ENCODE peak calls at places on chromosomes 5 and 9, in six cellular contexts. F is GM12878, Y is H1, X is GM12891, A is K562, S is HepG2. E is an unnamed sample.

GRCh38 chr9:36862206-36863145 is 171.6 kb downstream of the PAX5 start:
- DNase-seq in F (no peak), Y (no peak), S (peak), A (peak), X (no peak), E (no peak)

GRCh38 chr5:43042626-43043399 is 2.7 kb upstream of the ANXA2R start:
- DNase-seq in X (peak), Y (no peak), S (no peak), F (peak), A (peak), E (no peak)

GRCh38 chr9:13719981-13720380 is 440.5 kb upstream of the MPDZ start:
- DNase-seq in X (no peak), S (no peak), F (no peak), A (no peak), Y (no peak), E (no peak)

GRCh38 chr5:119315516-119315949 is 40.3 kb upstream of the TNFAIP8 start:
- DNase-seq in X (peak), A (peak), Y (no peak), F (peak), S (peak), E (peak)

GRCh38 chr5:142013734-142014495 is 1.1 kb upstream of the GNPDA1 start:
- DNase-seq in S (peak), A (peak), X (no peak), Y (no peak), F (no peak), E (no peak)

GRCh38 chr5:148145916-148146315 is 22.4 kb upstream of the SPINK14 start:
- DNase-seq in A (no peak), Y (no peak), X (no peak), S (peak), F (no peak), E (no peak)

GRCh38 chr9:91908746-91909145 is 41.3 kb downstream of the ROR2 start:
- DNase-seq in S (no peak), X (no peak), Y (no peak), F (no peak), A (no peak), E (no peak)

GRCh38 chr9:24899463-24899862 is 353.8 kb upstream of the IZUMO3 start:
- DNase-seq in F (no peak), X (no peak), Y (no peak), A (no peak), S (no peak), E (no peak)

GRCh38 chr9:107484117-107484723 is 5.3 kb downstream of the KLF4 start:
- DNase-seq in X (no peak), F (peak), S (peak), Y (no peak), A (peak), E (no peak)

GRCh38 chr9:5596173-5596572 is 32.7 kb upstream of the RIC1 start:
- DNase-seq in A (no peak), F (no peak), S (no peak), X (no peak), Y (no peak), E (no peak)

GRCh38 chr9:71249729-71250317 is 128.4 kb upstream of the TRPM3 start:
- DNase-seq in Y (no peak), F (no peak), S (peak), A (peak), X (peak), E (no peak)

GRCh38 chr5:96807099-96807654 is 568 bp downstream of the ERAP1 start:
- DNase-seq in X (peak), F (no peak), Y (no peak), S (peak), A (peak), E (peak)

GRCh38 chr9:91417602-91418218 is 5.9 kb downstream of the NFIL3 start:
- DNase-seq in F (no peak), X (no peak), Y (no peak), A (no peak), S (no peak), E (no peak)

GRCh38 chr5:168360521-168361285 is 69.3 kb downstream of the WWC1 start:
- DNase-seq in A (no peak), F (no peak), S (no peak), Y (no peak), X (no peak), E (no peak)

GRCh38 chr9:38437193-38437823 is 13.1 kb upstream of the IGFBPL1 start:
- DNase-seq in A (no peak), X (no peak), F (no peak), S (peak), Y (no peak), E (no peak)

GRCh38 chr5:181114844-181115778 is 15.9 kb downstream of the OR2V1 start:
- DNase-seq in S (no peak), X (no peak), F (no peak), A (no peak), Y (no peak), E (no peak)

GRCh38 chr9:107142896-107143603 is 140.0 kb upstream of the RAD23B start:
- DNase-seq in F (no peak), A (no peak), Y (no peak), S (no peak), X (no peak), E (no peak)

GRCh38 chr5:2805080-2805479 is 53.6 kb upstream of the IRX2 start:
- DNase-seq in A (no peak), X (no peak), S (no peak), F (no peak), Y (peak), E (no peak)

GRCh38 chr9:89427621-89428221 is 70.2 kb downstream of the SEMA4D start:
- DNase-seq in F (no peak), S (no peak), X (no peak), Y (no peak), A (no peak), E (no peak)

GRCh38 chr5:126589536-126590297 is 5.3 kb downstream of the ALDH7A1 start:
- DNase-seq in A (no peak), S (no peak), Y (no peak), X (no peak), F (no peak), E (no peak)

GRCh38 chr5:16037121-16037520 is 142.5 kb downstream of the MARCHF11 start:
- DNase-seq in F (no peak), Y (no peak), X (no peak), S (no peak), A (no peak), E (no peak)

GRCh38 chr9:96258967-96259366 is 43.0 kb downstream of the HSD17B3 start:
- DNase-seq in A (no peak), X (no peak), Y (no peak), S (no peak), F (no peak), E (no peak)

GRCh38 chr9:93894691-93895079 is 60.5 kb downstream of the BARX1 start:
- DNase-seq in S (no peak), X (no peak), Y (no peak), F (no peak), A (no peak), E (no peak)

GRCh38 chr9:15227491-15227890 is 79.5 kb downstream of the TTC39B start:
- DNase-seq in S (no peak), F (no peak), X (no peak), A (no peak), Y (no peak), E (no peak)

GRCh38 chr5:179504600-179505396 is 45.6 kb upstream of the RUFY1 start:
- DNase-seq in F (no peak), A (no peak), Y (no peak), X (no peak), S (peak), E (no peak)

GRCh38 chr5:87121315-87122170 is 146.1 kb upstream of the RASA1 start:
- DNase-seq in A (no peak), F (peak), S (peak), X (no peak), Y (no peak), E (no peak)

GRCh38 chr5:174446988-174447387 is 277.4 kb upstream of the MSX2 start:
- DNase-seq in Y (no peak), A (no peak), S (no peak), F (no peak), X (no peak), E (no peak)

DNA sequence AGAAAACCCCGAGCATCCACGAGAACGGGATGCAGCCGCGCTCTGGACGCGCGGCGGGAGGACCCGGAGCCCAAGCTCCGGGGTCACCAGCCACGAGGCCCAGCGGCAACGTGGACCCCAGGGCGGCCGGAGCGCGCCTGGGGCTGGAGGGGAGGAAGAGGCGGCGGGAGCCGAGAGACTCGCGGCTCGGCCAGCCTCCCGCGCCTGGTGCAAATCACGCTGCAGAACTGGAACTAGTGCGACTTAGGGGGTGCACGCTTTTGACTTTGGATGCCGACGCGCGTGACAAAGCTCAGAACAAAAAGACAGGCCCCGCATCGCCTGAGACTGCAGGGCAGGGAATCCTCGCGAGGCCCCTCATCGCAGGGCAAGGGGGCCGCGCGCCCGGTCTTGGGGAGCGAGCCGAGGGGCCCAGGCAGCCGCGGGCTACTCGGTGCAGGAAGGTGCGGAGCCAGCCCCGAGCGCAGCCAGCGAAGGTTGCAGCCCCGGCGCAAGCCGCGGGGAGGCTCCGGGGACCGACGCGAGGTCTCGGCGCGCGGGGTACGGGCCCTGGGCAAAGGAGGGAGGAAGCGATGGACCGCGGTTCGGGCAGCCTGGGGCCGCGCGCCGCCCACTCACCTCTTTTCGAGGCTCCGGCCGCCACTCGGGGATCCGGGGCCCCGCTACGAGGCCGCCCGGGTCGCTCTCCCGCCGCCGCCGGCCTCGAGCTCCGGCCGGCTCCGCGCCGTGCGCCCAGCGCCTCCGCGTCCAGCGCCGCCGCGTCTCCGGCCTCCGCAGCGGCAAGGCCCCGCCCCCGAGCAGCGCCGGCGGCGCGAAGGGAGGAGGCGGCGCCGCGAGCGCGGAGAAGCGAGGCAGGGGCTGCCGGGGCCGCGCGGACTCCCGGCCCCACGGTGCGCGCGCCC is at the start of gene GOLM1:
- DNase-seq in F (no peak), A (peak), S (no peak), X (peak), Y (no peak), E (peak)
- TF ChIP-seq POLR2A in F (peak), A (no peak), S (no peak), X (no peak), Y (peak), E (peak)

GRCh38 chr9:30713279-30713678 is 1671.2 kb upstream of the ACO1 start:
- DNase-seq in Y (no peak), S (peak), A (no peak), F (no peak), X (no peak), E (no peak)
- TF ChIP-seq TAF1 in Y (no peak), S (no peak), A (no peak), F (no peak), X (no peak), E (no peak)

GRCh38 chr9:99261923-99262322 is 39.8 kb downstream of the SEC61B start:
- DNase-seq in Y (no peak), S (no peak), A (no peak), X (no peak), F (no peak), E (no peak)

GRCh38 chr9:99257723-99258364 is 35.8 kb downstream of the SEC61B start:
- DNase-seq in F (no peak), X (no peak), S (no peak), A (no peak), Y (no peak), E (no peak)

GRCh38 chr9:99262949-99263418 is 40.9 kb downstream of the SEC61B start:
- DNase-seq in F (peak), Y (no peak), X (no peak), A (no peak), S (no peak), E (no peak)

GRCh38 chr9:99255651-99256050 is 33.6 kb downstream of the SEC61B start:
- DNase-seq in Y (no peak), A (no peak), F (no peak), S (no peak), X (no peak), E (no peak)

DNA sequence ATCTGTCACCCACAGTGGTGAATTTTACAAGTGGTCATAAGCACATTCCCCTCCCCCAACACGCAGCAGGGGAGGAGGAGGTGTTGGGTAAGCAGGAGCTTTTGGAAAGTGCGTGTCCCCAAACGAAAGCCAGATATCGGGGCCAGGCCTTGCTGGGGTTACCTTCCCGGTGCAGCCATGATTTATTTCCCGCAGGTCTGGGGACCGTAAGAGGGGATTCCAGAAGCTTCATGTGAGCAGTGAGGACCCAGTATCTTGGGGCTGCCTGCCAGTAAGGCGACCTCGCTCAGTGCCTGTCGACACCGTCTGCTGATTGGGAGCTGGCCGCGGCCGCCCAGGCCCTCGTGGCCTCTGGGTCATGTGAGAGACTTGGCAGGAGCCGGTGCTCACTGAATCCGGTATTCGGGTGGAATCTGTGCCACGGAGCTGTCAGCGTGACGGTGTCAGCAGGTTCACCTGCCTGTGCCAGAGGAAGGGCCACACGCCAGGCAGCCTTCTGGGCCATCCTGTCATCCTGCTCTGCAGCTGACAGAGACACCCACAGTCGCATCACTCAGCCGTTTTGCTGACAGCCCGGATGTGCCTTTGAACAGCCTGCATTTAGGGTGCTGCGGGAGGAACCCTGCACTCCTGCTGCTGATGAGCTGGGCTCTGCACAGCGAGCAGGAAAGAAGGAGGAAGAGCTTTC is 37.3 kb downstream of the SEC61B start:
- DNase-seq in S (no peak), F (no peak), A (peak), X (no peak), Y (no peak), E (no peak)
- TF ChIP-seq POLR2A in S (no peak), F (peak), A (no peak), X (no peak), Y (no peak), E (no peak)

DNA sequence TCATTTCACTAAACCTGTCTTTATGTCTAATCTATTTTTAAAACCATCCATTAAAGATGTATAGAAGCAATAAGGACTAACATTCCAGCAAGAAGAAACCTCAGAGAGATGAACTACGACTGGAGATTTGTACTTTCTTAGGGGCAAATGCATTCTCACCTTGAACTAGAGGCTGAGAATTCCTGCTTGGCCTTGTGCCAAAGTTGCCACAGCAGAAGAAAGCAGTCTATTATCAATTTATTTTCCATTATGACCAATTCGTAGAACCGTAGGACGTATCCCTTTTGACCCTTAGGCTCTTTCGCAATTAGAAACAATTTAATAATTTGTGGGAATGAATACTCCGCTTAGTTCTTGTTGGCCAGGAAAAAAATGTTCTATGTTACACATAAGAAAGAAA is 1647.4 kb upstream of the CDH9 start:
- DNase-seq in Y (no peak), S (no peak), A (no peak), F (no peak), X (no peak), E (no peak)
- TF ChIP-seq TAF1 in Y (no peak), S (no peak), A (no peak), F (no peak), X (no peak), E (no peak)

GRCh38 chr9:134220311-134220710 is 55.9 kb upstream of the RNU6ATAC start:
- DNase-seq in F (no peak), Y (no peak), S (peak), X (no peak), A (peak), E (no peak)
- TF ChIP-seq POLR2A in F (no peak), Y (no peak), S (no peak), X (no peak), A (no peak), E (no peak)

DNA sequence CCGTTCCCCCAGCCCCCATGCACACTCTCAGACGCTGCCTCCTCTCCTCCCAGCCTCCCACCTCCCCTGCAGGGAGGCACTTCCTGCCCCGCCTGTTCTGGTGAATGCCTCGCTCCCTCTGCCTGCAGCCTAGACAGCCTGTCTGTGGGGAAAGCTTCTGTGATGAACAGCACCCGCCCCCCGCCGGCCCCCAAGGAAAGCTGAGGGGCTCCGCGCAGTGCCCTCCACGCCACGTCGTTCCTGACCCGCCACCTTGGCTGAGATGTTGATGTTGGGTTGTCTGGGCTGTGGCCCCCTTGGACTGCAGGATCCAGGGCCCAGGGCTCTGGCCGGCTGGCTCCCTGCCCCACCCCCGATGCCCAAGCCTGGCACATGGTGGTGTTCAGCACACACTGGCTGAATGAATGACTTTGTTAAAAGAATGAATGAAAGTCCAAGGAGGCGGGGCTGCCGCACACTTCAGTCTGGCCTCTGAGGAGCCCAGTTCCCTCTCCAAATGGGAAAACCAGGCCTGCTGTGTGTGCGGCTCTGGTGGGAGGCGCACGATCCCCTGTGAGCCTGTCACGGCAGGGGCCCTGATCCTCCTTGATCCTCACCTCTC is 2.1 kb upstream of the MYMK start:
- DNase-seq in A (no peak), X (no peak), F (no peak), Y (no peak), S (no peak), E (no peak)
- TF ChIP-seq TAF1 in A (no peak), X (no peak), F (no peak), Y (no peak), S (no peak), E (no peak)

DNA sequence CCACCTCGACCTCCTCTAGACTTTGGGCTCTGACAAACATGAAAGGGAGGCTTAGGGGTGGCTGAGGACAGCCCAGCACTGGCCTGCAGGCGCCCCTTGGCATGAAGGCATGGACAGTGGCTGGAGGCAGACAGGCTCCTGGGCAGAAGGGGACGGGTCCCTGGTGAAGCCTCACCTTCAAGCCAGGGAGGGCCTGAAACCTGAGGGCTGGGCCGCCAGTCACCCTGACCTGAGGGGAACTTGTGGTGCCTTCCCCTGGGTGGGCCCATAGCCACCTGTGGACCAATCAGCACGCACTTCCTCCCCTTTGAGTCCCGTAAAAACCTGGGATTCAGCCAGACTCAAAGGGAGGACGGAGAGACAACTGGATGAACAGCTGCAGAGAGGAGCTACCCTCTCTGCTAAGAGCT is 90.4 kb upstream of the PUM3 start:
- DNase-seq in Y (no peak), A (no peak), X (no peak), S (no peak), F (no peak), E (no peak)
- TF ChIP-seq POLR2A in Y (no peak), A (no peak), X (no peak), S (no peak), F (no peak), E (no peak)

E was measured in GM12892.